ENCODE peak calls at places on chromosomes 12 and 14, in four cellular contexts. One of them, this sample, is unnamed.

GRCh38 chr12:76621582-76622024 is 62.0 kb upstream of the OSBPL8 start:
- DNase-seq in prostate gland: peak; percentile 67
- DNase-seq in stomach: peak; percentile 83
- DNase-seq in Peyer's patch: peak; percentile 90
- DNase-seq in this sample: peak; percentile 31

GRCh38 chr14:101563654-101564443 is 2.6 kb downstream of the DIO3 start:
- DNase-seq in prostate gland: no peak
- DNase-seq in stomach: no peak
- DNase-seq in Peyer's patch: no peak
- DNase-seq in this sample: no peak

GRCh38 chr12:42421844-42422779 is 96.1 kb downstream of the PPHLN1 start:
- DNase-seq in prostate gland: no peak
- DNase-seq in stomach: no peak
- DNase-seq in Peyer's patch: no peak
- DNase-seq in this sample: no peak

GRCh38 chr14:100401031-100401692 is 78.0 kb downstream of the SLC25A47 start:
- DNase-seq in prostate gland: no peak
- DNase-seq in stomach: no peak
- DNase-seq in Peyer's patch: no peak
- DNase-seq in this sample: no peak

GRCh38 chr12:180445-180844 is 33.5 kb downstream of the SLC6A12 start:
- DNase-seq in prostate gland: no peak
- DNase-seq in stomach: peak; percentile 34
- DNase-seq in Peyer's patch: peak; percentile 64
- DNase-seq in this sample: peak; percentile 35

GRCh38 chr12:110281549-110282342 is 699 bp downstream of the ATP2A2 start:
- DNase-seq in prostate gland: peak; percentile 19
- DNase-seq in stomach: peak; percentile 63
- DNase-seq in Peyer's patch: peak; percentile 66
- DNase-seq in this sample: peak; percentile 11

GRCh38 chr12:98478606-98479005 is 36.8 kb upstream of the TMPO start:
- DNase-seq in prostate gland: no peak
- DNase-seq in stomach: no peak
- DNase-seq in Peyer's patch: no peak
- DNase-seq in this sample: no peak

GRCh38 chr12:56315256-56315625 is 547 bp downstream of the CNPY2 start:
- DNase-seq in prostate gland: no peak
- DNase-seq in stomach: no peak
- DNase-seq in Peyer's patch: no peak
- DNase-seq in this sample: no peak

GRCh38 chr14:32509632-32510187 is 180.6 kb downstream of the AKAP6 start:
- DNase-seq in prostate gland: peak; percentile 73
- DNase-seq in stomach: peak; percentile 30
- DNase-seq in Peyer's patch: no peak
- DNase-seq in this sample: peak; percentile 76

GRCh38 chr14:22854963-22855724 is 16.4 kb upstream of the LRP10 start:
- DNase-seq in prostate gland: no peak
- DNase-seq in stomach: no peak
- DNase-seq in Peyer's patch: no peak
- DNase-seq in this sample: no peak

GRCh38 chr14:68823434-68824206 is 30.8 kb upstream of the ZFP36L1 start:
- DNase-seq in prostate gland: no peak
- DNase-seq in stomach: no peak
- DNase-seq in Peyer's patch: peak; percentile 39
- DNase-seq in this sample: no peak

GRCh38 chr14:105315211-105315721 is 718 bp downstream of the PACS2 start:
- DNase-seq in prostate gland: peak; percentile 29
- DNase-seq in stomach: peak; percentile 44
- DNase-seq in Peyer's patch: peak; percentile 81
- DNase-seq in this sample: no peak

GRCh38 chr14:105316563-105316941 is 2.0 kb downstream of the PACS2 start:
- DNase-seq in prostate gland: no peak
- DNase-seq in stomach: no peak
- DNase-seq in Peyer's patch: no peak
- DNase-seq in this sample: no peak

GRCh38 chr14:105315941-105316562 is 1.5 kb downstream of the PACS2 start:
- DNase-seq in prostate gland: no peak
- DNase-seq in stomach: no peak
- DNase-seq in Peyer's patch: no peak
- DNase-seq in this sample: no peak

GRCh38 chr14:105317546-105317945 is 3.0 kb downstream of the PACS2 start:
- DNase-seq in prostate gland: no peak
- DNase-seq in stomach: no peak
- DNase-seq in Peyer's patch: no peak
- DNase-seq in this sample: no peak

GRCh38 chr14:105316968-105317498 is 2.5 kb downstream of the PACS2 start:
- DNase-seq in prostate gland: peak; percentile 33
- DNase-seq in stomach: no peak
- DNase-seq in Peyer's patch: no peak
- DNase-seq in this sample: no peak
- H3K4me3 ChIP-seq in prostate gland: no peak overlapping the region
- H3K4me3 ChIP-seq in stomach: no peak overlapping the region
- H3K4me3 ChIP-seq in Peyer's patch: peak overlapping the region; percentile 1
- H3K4me3 ChIP-seq in this sample: no peak overlapping the region

GRCh38 chr12:6430990-6431353 is 13.8 kb upstream of the CD27 start:
- DNase-seq in prostate gland: no peak
- DNase-seq in stomach: peak; percentile 15
- DNase-seq in Peyer's patch: peak; percentile 32
- DNase-seq in this sample: no peak

GRCh38 chr12:6428326-6428725 is 16.4 kb upstream of the CD27 start:
- DNase-seq in prostate gland: no peak
- DNase-seq in stomach: no peak
- DNase-seq in Peyer's patch: no peak
- DNase-seq in this sample: no peak

GRCh38 chr12:6426882-6427671 is 17.7 kb upstream of the CD27 start:
- DNase-seq in prostate gland: no peak
- DNase-seq in stomach: peak; percentile 34
- DNase-seq in Peyer's patch: peak; percentile 88
- DNase-seq in this sample: no peak

GRCh38 chr12:6432991-6433390 is 11.8 kb upstream of the CD27 start:
- DNase-seq in prostate gland: no peak
- DNase-seq in stomach: no peak
- DNase-seq in Peyer's patch: peak; percentile 47
- DNase-seq in this sample: no peak

GRCh38 chr12:6430124-6430989 is 14.4 kb upstream of the CD27 start:
- DNase-seq in prostate gland: peak; percentile 73
- DNase-seq in stomach: peak; percentile 87
- DNase-seq in Peyer's patch: peak; percentile 89
- DNase-seq in this sample: peak; percentile 32
- TF ChIP-seq POLR2A in prostate gland: peak; percentile 16
- TF ChIP-seq POLR2A in stomach: no peak
- TF ChIP-seq POLR2A in Peyer's patch: no peak
- TF ChIP-seq POLR2A in this sample: no peak

DNA sequence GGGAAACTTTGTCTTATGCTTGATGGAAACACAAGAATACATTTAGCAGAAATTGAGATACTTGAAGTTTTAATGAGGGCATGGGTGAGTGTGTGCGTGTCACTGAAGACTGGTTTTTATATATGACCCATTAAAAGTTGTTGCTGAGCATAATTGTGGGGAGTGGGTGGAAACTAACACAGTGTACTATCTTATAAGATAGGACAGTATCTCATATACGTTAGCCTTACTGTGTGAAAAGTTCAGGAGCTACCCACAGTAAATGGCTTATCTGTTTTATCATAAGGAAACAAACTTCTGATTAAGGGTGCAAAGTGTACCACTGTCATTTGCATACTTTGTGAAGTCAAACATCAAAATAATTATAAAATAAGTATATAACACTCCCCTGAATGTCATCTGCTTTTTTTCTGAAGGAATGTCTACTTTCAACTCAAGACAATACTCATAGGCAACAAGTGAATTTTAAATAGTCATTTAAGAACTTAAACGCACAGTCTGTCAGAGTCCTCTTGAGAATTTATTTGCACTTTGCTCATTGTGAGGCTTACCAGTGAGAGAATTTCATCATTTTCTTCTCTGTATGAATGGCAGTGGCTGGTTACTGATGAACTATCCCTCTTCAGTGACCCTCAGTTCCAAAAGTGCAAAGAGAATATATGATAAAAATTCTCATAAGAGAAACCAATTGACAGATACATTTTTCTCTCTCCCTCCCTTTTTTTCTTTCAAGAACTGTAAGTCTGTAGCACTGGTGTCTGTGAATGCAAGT is 4.2 kb downstream of the PDE3A start:
- DNase-seq in prostate gland: no peak
- DNase-seq in stomach: no peak
- DNase-seq in Peyer's patch: no peak
- DNase-seq in this sample: no peak
- H3K27ac ChIP-seq in prostate gland: no peak overlapping the region
- H3K27ac ChIP-seq in stomach: no peak overlapping the region
- H3K27ac ChIP-seq in Peyer's patch: peak overlapping the region; percentile 69
- H3K27ac ChIP-seq in this sample: no peak overlapping the region

GRCh38 chr14:29971101-29971500 is 43.5 kb upstream of the PRKD1 start:
- DNase-seq in prostate gland: no peak
- DNase-seq in stomach: no peak
- DNase-seq in Peyer's patch: no peak
- DNase-seq in this sample: no peak
- H3K4me3 ChIP-seq in prostate gland: no peak overlapping the region
- H3K4me3 ChIP-seq in stomach: no peak overlapping the region
- H3K4me3 ChIP-seq in Peyer's patch: no peak overlapping the region
- H3K4me3 ChIP-seq in this sample: no peak overlapping the region